ENCODE peak calls at places on chromosome 18, in six cellular contexts. One of them, this sample, is unnamed.

GRCh38 chr18:55401638-55402191 is 186.3 kb downstream of the TCF4 start:
- DNase-seq in hypothalamus: no peak
- DNase-seq in SW480: no peak
- DNase-seq in HEK293T: no peak
- DNase-seq in GM04504: peak
- DNase-seq in NCI-H1417: no peak
- DNase-seq in this sample: peak

GRCh38 chr18:52150050-52150449 is 189.9 kb upstream of the DCC start:
- DNase-seq in hypothalamus: no peak
- DNase-seq in SW480: no peak
- DNase-seq in HEK293T: no peak
- DNase-seq in GM04504: no peak
- DNase-seq in NCI-H1417: no peak
- DNase-seq in this sample: no peak

GRCh38 chr18:53490019-53490418 is 734.5 kb downstream of the MBD2 start:
- DNase-seq in hypothalamus: no peak
- DNase-seq in SW480: no peak
- DNase-seq in HEK293T: no peak
- DNase-seq in GM04504: no peak
- DNase-seq in NCI-H1417: no peak
- DNase-seq in this sample: no peak

GRCh38 chr18:29271496-29271895 is 1094.6 kb upstream of the CDH2 start:
- DNase-seq in hypothalamus: no peak
- DNase-seq in SW480: no peak
- DNase-seq in HEK293T: no peak
- DNase-seq in GM04504: no peak
- DNase-seq in NCI-H1417: no peak
- DNase-seq in this sample: no peak

GRCh38 chr18:76463358-76463757 is 31.7 kb downstream of the ZNF516 start:
- DNase-seq in hypothalamus: no peak
- DNase-seq in SW480: no peak
- DNase-seq in HEK293T: no peak
- DNase-seq in GM04504: no peak
- DNase-seq in NCI-H1417: no peak
- DNase-seq in this sample: no peak

GRCh38 chr18:11828772-11829432 is 22.3 kb upstream of the CHMP1B start:
- DNase-seq in hypothalamus: no peak
- DNase-seq in SW480: no peak
- DNase-seq in HEK293T: no peak
- DNase-seq in GM04504: no peak
- DNase-seq in NCI-H1417: no peak
- DNase-seq in this sample: no peak

GRCh38 chr18:9025104-9025838 is 77.2 kb upstream of the NDUFV2 start:
- DNase-seq in hypothalamus: no peak
- DNase-seq in SW480: peak
- DNase-seq in HEK293T: no peak
- DNase-seq in GM04504: peak
- DNase-seq in NCI-H1417: peak
- DNase-seq in this sample: peak

GRCh38 chr18:71036783-71037182 is 747.9 kb downstream of the SOCS6 start:
- DNase-seq in hypothalamus: no peak
- DNase-seq in SW480: no peak
- DNase-seq in HEK293T: no peak
- DNase-seq in GM04504: no peak
- DNase-seq in NCI-H1417: no peak
- DNase-seq in this sample: no peak

GRCh38 chr18:8264861-8265411 is 344.3 kb upstream of the RAB12 start:
- DNase-seq in hypothalamus: no peak
- DNase-seq in SW480: no peak
- DNase-seq in HEK293T: no peak
- DNase-seq in GM04504: no peak
- DNase-seq in NCI-H1417: no peak
- DNase-seq in this sample: no peak

GRCh38 chr18:58993260-58993659 is 128.6 kb downstream of the ZNF532 start:
- DNase-seq in hypothalamus: no peak
- DNase-seq in SW480: no peak
- DNase-seq in HEK293T: no peak
- DNase-seq in GM04504: peak
- DNase-seq in NCI-H1417: no peak
- DNase-seq in this sample: no peak

GRCh38 chr18:3541549-3542386 is 91.8 kb downstream of the TGIF1 start:
- DNase-seq in hypothalamus: no peak
- DNase-seq in SW480: peak
- DNase-seq in HEK293T: no peak
- DNase-seq in GM04504: no peak
- DNase-seq in NCI-H1417: no peak
- DNase-seq in this sample: no peak

GRCh38 chr18:28164772-28165483 is 12.0 kb downstream of the CDH2 start:
- DNase-seq in hypothalamus: no peak
- DNase-seq in SW480: no peak
- DNase-seq in HEK293T: no peak
- DNase-seq in GM04504: no peak
- DNase-seq in NCI-H1417: no peak
- DNase-seq in this sample: no peak

GRCh38 chr18:12862467-12862866 is 21.6 kb downstream of the PTPN2 start:
- DNase-seq in hypothalamus: no peak
- DNase-seq in SW480: peak
- DNase-seq in HEK293T: no peak
- DNase-seq in GM04504: no peak
- DNase-seq in NCI-H1417: peak
- DNase-seq in this sample: no peak

GRCh38 chr18:79764131-79764530 is 33.6 kb upstream of the KCNG2 start:
- DNase-seq in hypothalamus: no peak
- DNase-seq in SW480: no peak
- DNase-seq in HEK293T: no peak
- DNase-seq in GM04504: no peak
- DNase-seq in NCI-H1417: no peak
- DNase-seq in this sample: no peak

GRCh38 chr18:23223641-23224040 is 88.4 kb downstream of the CABLES1 start:
- DNase-seq in hypothalamus: no peak
- DNase-seq in SW480: no peak
- DNase-seq in HEK293T: no peak
- DNase-seq in GM04504: no peak
- DNase-seq in NCI-H1417: no peak
- DNase-seq in this sample: no peak

GRCh38 chr18:31199190-31199769 is 36.6 kb upstream of the DSC1 start:
- DNase-seq in hypothalamus: no peak
- DNase-seq in SW480: no peak
- DNase-seq in HEK293T: no peak
- DNase-seq in GM04504: no peak
- DNase-seq in NCI-H1417: no peak
- DNase-seq in this sample: no peak